ENCODE peak calls at places on chromosomes 5 and 9, in eight cellular contexts. W is HepG2; H is CD4-positive, alpha-beta T cell; M is progenitor cell of endocrine pancreas; Y is fibroblast of pulmonary artery; L is B cell; O is fibroblast of lung; P is breast epithelium. Z is an unnamed sample.

GRCh38 chr9:7983361-7983974 is 183.9 kb upstream of the DMAC1 start:
- DNase-seq in M (no peak), W (no peak), Y (no peak), H (no peak), P (no peak), O (no peak), L (no peak), Z (no peak)

GRCh38 chr9:71521132-71521531 is 247.2 kb downstream of the CEMIP2 start:
- DNase-seq in L (no peak), O (no peak), P (no peak), M (no peak), W (no peak), Y (no peak), H (no peak), Z (no peak)

GRCh38 chr9:126985870-126986498 is 71.4 kb downstream of the RALGPS1 start:
- DNase-seq in O (peak), Y (peak), P (no peak), H (peak), W (peak), M (no peak), L (peak), Z (peak)

GRCh38 chr5:31415009-31415923 is 116.6 kb downstream of the DROSHA start:
- DNase-seq in M (no peak), Y (peak), W (no peak), P (no peak), H (no peak), L (no peak), O (no peak), Z (no peak)

GRCh38 chr9:90665072-90665471 is 22.4 kb upstream of the DIRAS2 start:
- DNase-seq in Y (no peak), H (no peak), O (no peak), P (no peak), W (no peak), L (no peak), M (no peak), Z (no peak)

GRCh38 chr5:90902681-90903386 is 344.2 kb downstream of the ADGRV1 start:
- DNase-seq in Y (no peak), O (no peak), L (no peak), W (no peak), H (no peak), P (no peak), M (no peak), Z (no peak)

GRCh38 chr9:89284076-89284475 is 26.9 kb upstream of the CKS2 start:
- DNase-seq in H (no peak), P (no peak), W (no peak), M (no peak), O (no peak), Y (no peak), L (no peak), Z (no peak)

GRCh38 chr5:147382776-147383175 is 127.1 kb downstream of the DPYSL3 start:
- DNase-seq in L (no peak), P (no peak), W (no peak), H (no peak), Y (peak), M (no peak), O (no peak), Z (no peak)

GRCh38 chr9:98256632-98257218 is 1.3 kb upstream of the TBC1D2 start:
- DNase-seq in O (no peak), Y (no peak), M (no peak), H (peak), W (no peak), L (peak), P (no peak), Z (no peak)

GRCh38 chr5:16558984-16559629 is 57.7 kb downstream of the RETREG1 start:
- DNase-seq in M (no peak), H (no peak), W (no peak), L (no peak), Y (no peak), P (no peak), O (no peak), Z (no peak)

GRCh38 chr9:71355884-71356283 is 234.5 kb upstream of the TRPM3 start:
- DNase-seq in P (no peak), O (no peak), L (no peak), Y (no peak), M (no peak), W (peak), H (no peak), Z (no peak)

GRCh38 chr9:14313378-14313940 is 482 bp downstream of the NFIB start:
- DNase-seq in L (peak), H (no peak), M (no peak), Y (no peak), O (peak), P (no peak), W (no peak), Z (no peak)

GRCh38 chr9:106929471-106930198 is 66.7 kb downstream of the ZNF462 start:
- DNase-seq in P (no peak), M (no peak), Y (peak), O (peak), W (no peak), L (no peak), H (no peak), Z (no peak)

GRCh38 chr9:4116091-4116581 is 183.7 kb downstream of the GLIS3 start:
- DNase-seq in W (no peak), L (no peak), H (no peak), O (peak), M (no peak), Y (peak), P (no peak), Z (no peak)

GRCh38 chr9:112115955-112116354 is 59.1 kb downstream of the SUSD1 start:
- DNase-seq in M (no peak), H (no peak), L (no peak), O (no peak), Y (no peak), P (no peak), W (no peak), Z (no peak)

GRCh38 chr5:31097851-31098250 is 95.6 kb upstream of the CDH6 start:
- DNase-seq in P (no peak), O (no peak), H (no peak), Y (no peak), W (no peak), M (no peak), L (no peak), Z (no peak)

GRCh38 chr9:134811673-134812668 is 68.6 kb upstream of the FCN2 start:
- DNase-seq in W (no peak), Y (peak), H (no peak), P (no peak), L (no peak), M (no peak), O (peak), Z (no peak)

GRCh38 chr5:2660305-2660704 is 91.2 kb downstream of the IRX2 start:
- DNase-seq in P (no peak), O (no peak), H (no peak), M (no peak), L (no peak), W (no peak), Y (no peak), Z (no peak)

GRCh38 chr5:2658421-2658820 is 93.1 kb downstream of the IRX2 start:
- DNase-seq in M (no peak), L (no peak), P (no peak), Y (peak), W (no peak), H (no peak), O (no peak), Z (no peak)

GRCh38 chr5:2666081-2666480 is 85.4 kb downstream of the IRX2 start:
- DNase-seq in H (no peak), P (no peak), Y (no peak), L (no peak), W (no peak), O (no peak), M (no peak), Z (no peak)

GRCh38 chr5:2659071-2659470 is 92.4 kb downstream of the IRX2 start:
- DNase-seq in W (no peak), L (no peak), O (no peak), Y (no peak), M (no peak), H (no peak), P (no peak), Z (no peak)

GRCh38 chr5:2663489-2663888 is 88.0 kb downstream of the IRX2 start:
- DNase-seq in L (no peak), W (no peak), O (no peak), P (no peak), Y (no peak), M (no peak), H (no peak), Z (no peak)
- TF ChIP-seq CTCF in L (no peak), W (no peak), O (no peak), P (no peak), Y (no peak), M (no peak), H (no peak), Z (no peak)

DNA sequence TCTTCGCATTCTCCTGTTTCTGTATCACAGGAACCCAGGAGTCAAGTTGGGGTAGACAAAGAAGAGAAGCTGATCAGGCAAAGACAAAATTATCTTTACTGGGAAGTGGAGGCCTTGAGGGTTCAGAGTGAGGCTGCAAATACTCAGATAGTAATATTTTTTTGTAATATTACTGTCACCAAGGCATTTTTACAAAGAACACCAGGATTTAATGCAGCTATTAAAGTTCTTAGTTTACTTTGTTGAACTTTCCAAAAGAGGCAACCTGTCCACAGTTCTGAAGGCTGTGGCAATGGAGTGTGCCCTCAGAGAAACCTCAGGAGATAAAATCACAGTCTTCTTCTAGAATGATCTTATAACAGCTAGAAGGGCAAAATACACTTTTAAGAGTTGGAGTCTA is 74.9 kb downstream of the PGM5 start:
- DNase-seq in Y (no peak), L (no peak), W (no peak), H (no peak), O (no peak), M (no peak), P (no peak), Z (no peak)
- TF ChIP-seq CTCF in Y (no peak), L (no peak), W (no peak), H (no peak), O (no peak), M (no peak), P (no peak), Z (no peak)

DNA sequence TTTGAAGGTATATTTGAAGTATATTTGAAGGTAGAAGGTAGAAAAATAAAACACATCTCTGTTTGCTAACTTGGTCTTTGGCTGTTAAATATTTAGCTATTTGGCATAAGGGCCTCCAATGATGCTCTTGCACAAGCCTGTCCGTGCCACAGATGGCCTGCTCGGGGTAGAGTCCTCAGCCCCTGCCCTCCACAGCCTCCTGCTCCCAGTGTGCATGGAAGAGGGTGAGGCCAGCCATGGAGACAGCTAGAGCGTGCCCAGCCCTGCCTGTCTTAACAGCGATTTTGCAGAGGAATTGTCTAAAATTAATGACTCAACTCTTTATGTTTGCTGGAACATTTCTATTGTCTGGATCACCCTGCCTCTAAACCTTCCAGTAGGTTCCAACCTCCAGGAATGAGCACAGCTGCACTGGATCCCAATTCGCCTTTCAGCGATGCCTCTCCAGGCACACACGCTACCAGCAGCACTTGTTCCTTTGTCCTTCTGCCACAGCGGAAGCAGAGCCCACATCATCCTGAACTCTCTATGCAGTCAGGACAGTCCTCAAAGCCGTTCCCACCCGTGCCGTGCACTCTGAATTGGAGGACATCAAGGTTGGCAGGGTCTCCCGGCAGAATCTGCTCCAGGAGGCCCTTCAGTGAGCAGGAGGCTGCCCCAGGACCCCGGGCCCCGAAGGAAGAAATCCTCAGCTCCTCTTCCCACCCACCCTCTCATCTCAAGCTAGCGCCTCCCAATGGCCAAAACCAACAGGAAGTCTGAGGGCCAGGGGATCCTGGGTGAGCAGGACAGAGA is 254.0 kb upstream of the IRX1 start:
- DNase-seq in P (no peak), W (no peak), O (no peak), Y (no peak), M (no peak), H (no peak), L (no peak), Z (no peak)
- TF ChIP-seq CTCF in P (no peak), W (no peak), O (no peak), Y (no peak), M (no peak), H (no peak), L (no peak), Z (no peak)

GRCh38 chr5:92402045-92402444 is 1018.9 kb upstream of the ARRDC3 start:
- DNase-seq in Y (peak), O (peak), M (no peak), L (no peak), H (no peak), W (no peak), P (no peak), Z (no peak)

GRCh38 chr5:92403308-92403707 is 1020.2 kb upstream of the ARRDC3 start:
- DNase-seq in W (no peak), O (no peak), M (no peak), P (no peak), Y (no peak), L (no peak), H (no peak), Z (no peak)

DNA sequence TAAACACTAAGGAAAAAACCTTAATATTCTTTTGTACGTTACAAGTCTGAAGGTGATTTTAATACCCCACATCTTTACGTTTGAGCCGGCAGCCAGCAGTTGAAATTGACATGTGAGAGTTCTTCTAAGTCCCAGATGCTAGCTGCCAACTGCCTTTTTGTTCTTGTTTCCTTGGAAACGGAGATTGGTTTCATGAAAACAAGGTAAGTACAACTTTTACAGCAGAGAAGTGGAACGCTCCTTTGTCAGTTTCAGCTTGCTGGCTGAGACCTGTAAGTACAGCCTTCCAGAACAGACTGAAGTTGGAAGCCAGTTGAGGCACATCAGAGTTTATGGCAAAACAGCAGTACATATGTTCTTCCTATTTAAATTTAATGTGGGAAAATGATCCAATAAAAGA is 1018.4 kb upstream of the ARRDC3 start:
- DNase-seq in O (peak), W (no peak), L (no peak), M (no peak), H (no peak), P (no peak), Y (peak), Z (no peak)
- TF ChIP-seq CTCF in O (no peak), W (no peak), L (no peak), M (no peak), H (no peak), P (no peak), Y (no peak), Z (no peak)

GRCh38 chr9:124202447-124202971 is 55.2 kb upstream of the NEK6 start:
- DNase-seq in M (no peak), H (peak), Y (peak), P (no peak), O (no peak), W (no peak), L (peak), Z (no peak)
- TF ChIP-seq CTCF in M (no peak), H (no peak), Y (no peak), P (no peak), O (no peak), W (no peak), L (peak), Z (no peak)

Z was measured in omental fat pad.